ENCODE peak calls at places on chromosomes 2 and 18, in eight cellular contexts. One of them, this sample, is unnamed.

GRCh38 chr2:18860179-18860578 is 270.8 kb upstream of the NT5C1B start:
- DNase-seq in MCF 10A: no peak
- DNase-seq in H7: no peak
- DNase-seq in endodermal cell: no peak
- DNase-seq in memory B cell: no peak
- DNase-seq in kidney tubule cell: no peak
- DNase-seq in HEK293T: no peak
- DNase-seq in dermis microvascular lymphatic vessel endothelial cell: no peak
- DNase-seq in this sample: no peak

GRCh38 chr2:43171789-43172188 is 54.6 kb downstream of the ZFP36L2 start:
- DNase-seq in MCF 10A: peak
- DNase-seq in H7: no peak
- DNase-seq in endodermal cell: peak
- DNase-seq in memory B cell: no peak
- DNase-seq in kidney tubule cell: peak
- DNase-seq in HEK293T: no peak
- DNase-seq in dermis microvascular lymphatic vessel endothelial cell: peak
- DNase-seq in this sample: no peak

GRCh38 chr2:230230801-230231200 is 5.3 kb downstream of the SP140 start:
- DNase-seq in MCF 10A: no peak
- DNase-seq in H7: no peak
- DNase-seq in endodermal cell: no peak
- DNase-seq in memory B cell: no peak
- DNase-seq in kidney tubule cell: no peak
- DNase-seq in HEK293T: no peak
- DNase-seq in dermis microvascular lymphatic vessel endothelial cell: no peak
- DNase-seq in this sample: no peak

GRCh38 chr18:12087483-12087960 is 6.1 kb upstream of the ANKRD62 start:
- DNase-seq in MCF 10A: no peak
- DNase-seq in H7: no peak
- DNase-seq in endodermal cell: no peak
- DNase-seq in memory B cell: no peak
- DNase-seq in kidney tubule cell: no peak
- DNase-seq in HEK293T: no peak
- DNase-seq in dermis microvascular lymphatic vessel endothelial cell: no peak
- DNase-seq in this sample: no peak

GRCh38 chr2:37637985-37638384 is 33.5 kb downstream of the CDC42EP3 start:
- DNase-seq in MCF 10A: no peak
- DNase-seq in H7: no peak
- DNase-seq in endodermal cell: no peak
- DNase-seq in memory B cell: no peak
- DNase-seq in kidney tubule cell: no peak
- DNase-seq in HEK293T: no peak
- DNase-seq in dermis microvascular lymphatic vessel endothelial cell: no peak
- DNase-seq in this sample: no peak

GRCh38 chr2:240962371-240963064 is 35.9 kb upstream of the SNED1 start:
- DNase-seq in MCF 10A: no peak
- DNase-seq in H7: peak
- DNase-seq in endodermal cell: peak
- DNase-seq in memory B cell: no peak
- DNase-seq in kidney tubule cell: no peak
- DNase-seq in HEK293T: peak
- DNase-seq in dermis microvascular lymphatic vessel endothelial cell: peak
- DNase-seq in this sample: peak

GRCh38 chr2:205994344-205994743 is 91.6 kb downstream of the INO80D start:
- DNase-seq in MCF 10A: no peak
- DNase-seq in H7: no peak
- DNase-seq in endodermal cell: no peak
- DNase-seq in memory B cell: no peak
- DNase-seq in kidney tubule cell: no peak
- DNase-seq in HEK293T: no peak
- DNase-seq in dermis microvascular lymphatic vessel endothelial cell: no peak
- DNase-seq in this sample: no peak

GRCh38 chr2:72916743-72917137 is 579 bp upstream of the EMX1 start:
- DNase-seq in MCF 10A: no peak
- DNase-seq in H7: peak
- DNase-seq in endodermal cell: no peak
- DNase-seq in memory B cell: no peak
- DNase-seq in kidney tubule cell: no peak
- DNase-seq in HEK293T: no peak
- DNase-seq in dermis microvascular lymphatic vessel endothelial cell: no peak
- DNase-seq in this sample: no peak

GRCh38 chr18:35345460-35345921 is 1.3 kb upstream of the ZNF24 start:
- DNase-seq in MCF 10A: no peak
- DNase-seq in H7: peak
- DNase-seq in endodermal cell: no peak
- DNase-seq in memory B cell: peak
- DNase-seq in kidney tubule cell: peak
- DNase-seq in HEK293T: peak
- DNase-seq in dermis microvascular lymphatic vessel endothelial cell: no peak
- DNase-seq in this sample: no peak

GRCh38 chr2:109624339-109624738 is 10.2 kb downstream of the SOWAHC start:
- DNase-seq in MCF 10A: no peak
- DNase-seq in H7: no peak
- DNase-seq in endodermal cell: no peak
- DNase-seq in memory B cell: no peak
- DNase-seq in kidney tubule cell: no peak
- DNase-seq in HEK293T: no peak
- DNase-seq in dermis microvascular lymphatic vessel endothelial cell: no peak
- DNase-seq in this sample: no peak

GRCh38 chr18:78619854-78620253 is 359.8 kb upstream of the SALL3 start:
- DNase-seq in MCF 10A: no peak
- DNase-seq in H7: no peak
- DNase-seq in endodermal cell: peak
- DNase-seq in memory B cell: no peak
- DNase-seq in kidney tubule cell: no peak
- DNase-seq in HEK293T: no peak
- DNase-seq in dermis microvascular lymphatic vessel endothelial cell: no peak
- DNase-seq in this sample: no peak

GRCh38 chr2:70964596-70965386 is 13.6 kb upstream of the ANKRD53 start:
- DNase-seq in MCF 10A: peak
- DNase-seq in H7: peak
- DNase-seq in endodermal cell: peak
- DNase-seq in memory B cell: peak
- DNase-seq in kidney tubule cell: peak
- DNase-seq in HEK293T: no peak
- DNase-seq in dermis microvascular lymphatic vessel endothelial cell: peak
- DNase-seq in this sample: no peak

GRCh38 chr2:43518182-43518581 is 77.7 kb downstream of the THADA start:
- DNase-seq in MCF 10A: no peak
- DNase-seq in H7: no peak
- DNase-seq in endodermal cell: no peak
- DNase-seq in memory B cell: no peak
- DNase-seq in kidney tubule cell: no peak
- DNase-seq in HEK293T: no peak
- DNase-seq in dermis microvascular lymphatic vessel endothelial cell: peak
- DNase-seq in this sample: no peak

GRCh38 chr18:59959079-59959478 is 59.3 kb downstream of the PMAIP1 start:
- DNase-seq in MCF 10A: peak
- DNase-seq in H7: no peak
- DNase-seq in endodermal cell: no peak
- DNase-seq in memory B cell: no peak
- DNase-seq in kidney tubule cell: peak
- DNase-seq in HEK293T: no peak
- DNase-seq in dermis microvascular lymphatic vessel endothelial cell: no peak
- DNase-seq in this sample: no peak

GRCh38 chr2:233807215-233807865 is 29.2 kb downstream of the MROH2A start:
- DNase-seq in MCF 10A: peak
- DNase-seq in H7: no peak
- DNase-seq in endodermal cell: peak
- DNase-seq in memory B cell: no peak
- DNase-seq in kidney tubule cell: no peak
- DNase-seq in HEK293T: no peak
- DNase-seq in dermis microvascular lymphatic vessel endothelial cell: no peak
- DNase-seq in this sample: no peak

GRCh38 chr2:95709831-95710230 is 118.0 kb downstream of the TRIM43 start:
- DNase-seq in MCF 10A: no peak
- DNase-seq in H7: no peak
- DNase-seq in endodermal cell: no peak
- DNase-seq in memory B cell: no peak
- DNase-seq in kidney tubule cell: no peak
- DNase-seq in HEK293T: no peak
- DNase-seq in dermis microvascular lymphatic vessel endothelial cell: no peak
- DNase-seq in this sample: no peak

GRCh38 chr2:69011611-69012157 is 1.3 kb upstream of the ANTXR1 start:
- DNase-seq in MCF 10A: no peak
- DNase-seq in H7: no peak
- DNase-seq in endodermal cell: peak
- DNase-seq in memory B cell: no peak
- DNase-seq in kidney tubule cell: peak
- DNase-seq in HEK293T: no peak
- DNase-seq in dermis microvascular lymphatic vessel endothelial cell: no peak
- DNase-seq in this sample: no peak

GRCh38 chr18:59864446-59864764 is 35.4 kb upstream of the PMAIP1 start:
- DNase-seq in MCF 10A: peak
- DNase-seq in H7: no peak
- DNase-seq in endodermal cell: no peak
- DNase-seq in memory B cell: no peak
- DNase-seq in kidney tubule cell: no peak
- DNase-seq in HEK293T: no peak
- DNase-seq in dermis microvascular lymphatic vessel endothelial cell: no peak
- DNase-seq in this sample: no peak

GRCh38 chr2:96413067-96413722 is 77.6 kb downstream of the NCAPH start:
- DNase-seq in MCF 10A: no peak
- DNase-seq in H7: no peak
- DNase-seq in endodermal cell: no peak
- DNase-seq in memory B cell: no peak
- DNase-seq in kidney tubule cell: peak
- DNase-seq in HEK293T: no peak
- DNase-seq in dermis microvascular lymphatic vessel endothelial cell: no peak
- DNase-seq in this sample: no peak